ENCODE peak calls at places on chromosome 5, in seven cellular contexts. F is IMR-90, A is neuronal stem cell, W is mesenchymal stem cell, Z is H1, L is mesendoderm, T is trophoblast cell. B is an unnamed sample.
A peak's percentile ranks its signal among the peaks of the same experiment; 100 is the strongest.

GRCh38 chr5:65914644-65915196 is 11.7 kb upstream of the ERBIN start:
- DNase-seq in Z (no peak), L (no peak), A (no peak), T (no peak), W (no peak), F (no peak), B (no peak)

GRCh38 chr5:139668064-139668880 is 20.1 kb downstream of the CXXC5 start:
- DNase-seq in W (peak; percentile 43), T (no peak), A (no peak), F (no peak), Z (no peak), L (no peak), B (no peak)

GRCh38 chr5:127959152-127959764 is 124.3 kb upstream of the SLC12A2 start:
- DNase-seq in F (peak; percentile 92), A (no peak), Z (no peak), W (peak; percentile 77), L (no peak), T (no peak), B (no peak)

GRCh38 chr5:73118331-73119011 is 1.9 kb upstream of the TMEM171 start:
- DNase-seq in Z (no peak), A (no peak), W (no peak), T (no peak), L (no peak), F (no peak), B (no peak)

GRCh38 chr5:14574891-14575496 is 6.6 kb upstream of the OTULINL start:
- DNase-seq in A (no peak), T (no peak), Z (no peak), W (no peak), F (no peak), L (no peak), B (no peak)

GRCh38 chr5:114782869-114783268 is 386.8 kb downstream of the TRIM36 start:
- DNase-seq in L (peak; percentile 57), A (no peak), F (no peak), Z (peak; percentile 56), W (no peak), T (no peak), B (peak; percentile 69)

GRCh38 chr5:89936576-89936975 is 473.0 kb downstream of the CETN3 start:
- DNase-seq in W (no peak), T (no peak), Z (no peak), A (no peak), L (no peak), F (no peak), B (no peak)

GRCh38 chr5:96927008-96927407 is 8.9 kb upstream of the LNPEP start:
- DNase-seq in T (no peak), A (no peak), W (no peak), Z (no peak), L (no peak), F (peak; percentile 28), B (no peak)

GRCh38 chr5:36950586-36951457 is 74.3 kb downstream of the NIPBL start:
- DNase-seq in F (peak; percentile 64), Z (no peak), L (no peak), T (no peak), A (no peak), W (peak; percentile 41), B (no peak)

GRCh38 chr5:111676926-111677415 is 80.0 kb downstream of the NREP start:
- DNase-seq in F (no peak), Z (no peak), W (no peak), T (no peak), L (no peak), A (no peak), B (no peak)

GRCh38 chr5:178520851-178521250 is 69.3 kb downstream of the COL23A1 start:
- DNase-seq in Z (no peak), A (no peak), W (no peak), F (no peak), T (peak; percentile 81), L (no peak), B (no peak)

GRCh38 chr5:146622391-146622790 is 106.4 kb upstream of the GPR151 start:
- DNase-seq in T (no peak), Z (no peak), A (no peak), F (no peak), W (no peak), L (no peak), B (no peak)

GRCh38 chr5:181159286-181160143 is 12.1 kb downstream of the OR2V2 start:
- DNase-seq in L (peak; percentile 87), A (peak; percentile 82), F (peak; percentile 60), W (peak; percentile 79), Z (peak; percentile 99), T (peak; percentile 81), B (peak; percentile 90)

GRCh38 chr5:78016831-78017529 is 240.8 kb upstream of the TBCA start:
- DNase-seq in F (no peak), W (peak; percentile 18), L (peak; percentile 69), T (no peak), A (no peak), Z (no peak), B (no peak)

GRCh38 chr5:106312360-106312759 is 1358.4 kb downstream of the EFNA5 start:
- DNase-seq in Z (no peak), T (peak; percentile 10), L (no peak), A (no peak), W (peak; percentile 4), F (peak; percentile 69), B (no peak)

GRCh38 chr5:76874088-76874581 is 24.3 kb downstream of the S100Z start:
- DNase-seq in T (no peak), Z (no peak), L (peak; percentile 95), W (no peak), F (no peak), A (no peak), B (no peak)

GRCh38 chr5:141412853-141413539 is at the start of gene PCDHGA10:
- DNase-seq in A (peak; percentile 18), W (peak; percentile 77), L (peak; percentile 87), F (peak; percentile 80), Z (peak; percentile 67), T (peak; percentile 69), B (peak; percentile 73)

GRCh38 chr5:135429886-135430437 is 17.2 kb downstream of the DCANP1 start:
- DNase-seq in W (no peak), F (no peak), A (no peak), T (no peak), Z (peak; percentile 24), L (no peak), B (peak; percentile 15)

GRCh38 chr5:151662805-151663204 is 23.9 kb downstream of the SPARC start:
- DNase-seq in W (no peak), L (no peak), F (no peak), T (no peak), Z (no peak), A (no peak), B (no peak)

GRCh38 chr5:151661096-151661495 is 25.6 kb downstream of the SPARC start:
- DNase-seq in F (no peak), A (no peak), Z (no peak), W (no peak), L (peak; percentile 65), T (peak; percentile 20), B (no peak)

GRCh38 chr5:151660616-151661015 is 26.1 kb downstream of the SPARC start:
- DNase-seq in W (peak; percentile 73), L (no peak), T (peak; percentile 61), A (no peak), Z (no peak), F (peak; percentile 84), B (no peak)

GRCh38 chr5:151663617-151664322 is 22.9 kb downstream of the SPARC start:
- DNase-seq in W (no peak), F (no peak), T (no peak), A (no peak), Z (no peak), L (no peak), B (no peak)

DNA sequence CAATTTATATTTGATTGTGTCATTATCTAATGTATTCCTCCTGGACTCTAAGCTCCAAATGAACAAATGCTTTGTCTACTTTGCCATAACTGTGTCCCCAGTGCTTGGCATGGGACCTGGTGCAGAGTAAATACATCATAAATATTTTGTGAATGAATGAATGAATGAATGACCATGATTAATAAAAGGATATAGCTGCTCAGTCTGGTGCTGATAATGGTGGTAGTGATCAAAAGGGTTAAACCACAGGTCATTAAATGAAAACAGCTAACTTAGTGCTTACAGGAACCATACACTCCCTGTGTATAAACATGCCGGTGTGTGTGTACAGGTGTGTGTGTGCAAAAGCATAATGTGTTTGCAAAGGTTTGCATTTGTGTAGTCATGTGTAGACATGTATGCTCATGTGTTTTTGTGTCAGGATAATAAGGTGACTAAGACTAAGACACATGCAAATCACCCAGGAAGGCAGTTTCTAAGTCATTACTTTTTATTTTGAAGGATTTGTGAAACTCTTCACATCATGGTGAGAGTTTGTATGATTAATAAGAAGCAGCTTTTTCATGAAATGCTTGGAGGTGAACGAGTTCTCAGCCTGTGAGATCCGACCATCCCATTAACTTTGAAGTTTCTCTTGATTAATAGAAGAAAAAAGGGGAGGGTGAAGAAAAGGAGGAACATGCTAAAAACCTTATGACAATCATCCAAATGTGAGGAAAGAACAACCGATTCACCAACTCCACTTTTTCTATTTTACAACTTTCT is 24.6 kb downstream of the SPARC start:
- DNase-seq in A (no peak), T (no peak), L (no peak), F (no peak), W (no peak), Z (no peak), B (no peak)
- H3K27ac ChIP-seq in A (no peak overlapping the region), T (no peak overlapping the region), L (no peak overlapping the region), F (peak overlapping the region; percentile 39), W (peak overlapping the region; percentile 29), Z (no peak overlapping the region), B (no peak overlapping the region)

GRCh38 chr5:25544652-25545249 is 900.0 kb upstream of the CDH10 start:
- DNase-seq in L (peak; percentile 86), Z (peak; percentile 64), T (peak; percentile 19), W (peak; percentile 58), A (peak; percentile 26), F (no peak), B (peak; percentile 72)

DNA sequence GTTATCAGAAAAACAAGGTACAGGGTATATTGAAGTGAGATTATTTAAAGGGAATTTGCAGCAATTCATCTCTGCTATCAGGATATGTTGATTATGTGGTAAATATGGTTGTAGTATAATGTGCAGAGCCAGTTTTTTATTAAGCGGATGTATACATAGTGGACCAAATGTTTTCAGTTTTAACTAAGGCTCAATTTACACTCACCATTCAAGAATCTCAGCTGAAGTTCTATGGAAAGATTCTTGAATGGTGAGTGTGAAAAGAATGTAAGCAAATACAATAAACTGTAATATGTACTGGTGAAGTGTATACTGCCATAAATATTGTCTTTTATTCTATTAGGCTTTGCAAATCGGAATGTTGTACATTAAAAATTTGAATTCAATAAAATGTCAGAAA is 895.9 kb upstream of the CDH10 start:
- DNase-seq in F (no peak), Z (no peak), L (no peak), T (no peak), W (peak; percentile 73), A (no peak), B (no peak)
- H2BK120ac ChIP-seq in F (no peak overlapping the region), Z (no peak overlapping the region), L (no peak overlapping the region), T (no peak overlapping the region), W (no peak overlapping the region), A (no peak overlapping the region), B (no peak overlapping the region)

DNA sequence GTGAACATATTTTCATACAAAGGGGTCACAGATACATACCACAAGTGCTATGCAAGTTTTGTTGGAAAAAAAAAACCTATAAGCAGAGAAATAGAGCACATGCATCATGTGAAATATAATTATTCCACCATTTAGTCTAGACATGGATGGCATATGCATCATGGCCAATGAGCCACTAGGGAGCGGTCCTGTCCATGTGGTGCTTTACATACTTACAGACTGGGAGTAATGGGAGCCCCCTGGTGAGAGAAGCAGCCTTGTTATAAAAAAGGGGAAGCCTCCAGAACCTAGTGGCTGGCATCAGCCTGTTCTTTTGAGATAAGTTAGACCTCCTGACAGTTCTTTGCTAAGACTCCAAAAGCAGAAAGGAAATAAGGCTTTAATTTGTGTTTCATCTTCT is 1524.1 kb downstream of the MAT2B start:
- DNase-seq in Z (no peak), F (peak; percentile 0), L (peak; percentile 89), A (peak; percentile 8), T (no peak), W (peak; percentile 75), B (peak; percentile 47)
- H3K27ac ChIP-seq in Z (no peak overlapping the region), F (no peak overlapping the region), L (no peak overlapping the region), A (no peak overlapping the region), T (no peak overlapping the region), W (no peak overlapping the region), B (no peak overlapping the region)

GRCh38 chr5:38734353-38734752 is 111.5 kb upstream of the OSMR start:
- DNase-seq in T (no peak), Z (no peak), A (no peak), L (peak; percentile 86), W (no peak), F (no peak), B (peak; percentile 69)
- H2BK120ac ChIP-seq in T (no peak overlapping the region), Z (no peak overlapping the region), A (no peak overlapping the region), L (no peak overlapping the region), W (no peak overlapping the region), F (no peak overlapping the region), B (no peak overlapping the region)

B was measured in H9.